ENCODE peak calls at places on chromosomes 4 and X, in eight cellular contexts. One of them, this sample, is unnamed. For H4K20me1, the result is how much of the 10 kb centered on the place peaks cover.

GRCh38 chrX:118974908-118975671 is 672 bp downstream of the LONRF3 start:
- DNase-seq in GM23248: peak
- DNase-seq in hepatocyte: peak
- DNase-seq in neural progenitor cell: peak
- DNase-seq in fibroblast of lung: peak
- DNase-seq in PC-3: peak
- DNase-seq in endothelial cell of umbilical vein: peak
- DNase-seq in OCI-LY7: no peak
- DNase-seq in this sample: peak

GRCh38 chr4:138611017-138611416 is 368.9 kb upstream of the SLC7A11 start:
- DNase-seq in GM23248: no peak
- DNase-seq in hepatocyte: no peak
- DNase-seq in neural progenitor cell: no peak
- DNase-seq in fibroblast of lung: no peak
- DNase-seq in PC-3: no peak
- DNase-seq in endothelial cell of umbilical vein: no peak
- DNase-seq in OCI-LY7: no peak
- DNase-seq in this sample: no peak

GRCh38 chr4:114038762-114039392 is 59.4 kb upstream of the ARSJ start:
- DNase-seq in GM23248: no peak
- DNase-seq in hepatocyte: no peak
- DNase-seq in neural progenitor cell: no peak
- DNase-seq in fibroblast of lung: no peak
- DNase-seq in PC-3: peak
- DNase-seq in endothelial cell of umbilical vein: no peak
- DNase-seq in OCI-LY7: no peak
- DNase-seq in this sample: no peak

GRCh38 chrX:133610056-133610455 is 194.8 kb upstream of the GPC4 start:
- DNase-seq in GM23248: peak
- DNase-seq in hepatocyte: no peak
- DNase-seq in neural progenitor cell: no peak
- DNase-seq in fibroblast of lung: peak
- DNase-seq in PC-3: peak
- DNase-seq in endothelial cell of umbilical vein: no peak
- DNase-seq in OCI-LY7: no peak
- DNase-seq in this sample: no peak

GRCh38 chr4:35934370-35934981 is 309.8 kb downstream of the ARAP2 start:
- DNase-seq in GM23248: peak
- DNase-seq in hepatocyte: peak
- DNase-seq in neural progenitor cell: peak
- DNase-seq in fibroblast of lung: peak
- DNase-seq in PC-3: peak
- DNase-seq in endothelial cell of umbilical vein: peak
- DNase-seq in OCI-LY7: peak
- DNase-seq in this sample: no peak

GRCh38 chrX:131397891-131398290 is 108.8 kb upstream of the IGSF1 start:
- DNase-seq in GM23248: no peak
- DNase-seq in hepatocyte: no peak
- DNase-seq in neural progenitor cell: no peak
- DNase-seq in fibroblast of lung: no peak
- DNase-seq in PC-3: no peak
- DNase-seq in endothelial cell of umbilical vein: no peak
- DNase-seq in OCI-LY7: peak
- DNase-seq in this sample: no peak

GRCh38 chr4:6848717-6849305 is 60.8 kb upstream of the TBC1D14 start:
- DNase-seq in GM23248: no peak
- DNase-seq in hepatocyte: no peak
- DNase-seq in neural progenitor cell: peak
- DNase-seq in fibroblast of lung: no peak
- DNase-seq in PC-3: no peak
- DNase-seq in endothelial cell of umbilical vein: no peak
- DNase-seq in OCI-LY7: no peak
- DNase-seq in this sample: no peak

GRCh38 chr4:153241970-153242847 is 38.0 kb downstream of the TRIM2 start:
- DNase-seq in GM23248: no peak
- DNase-seq in hepatocyte: peak
- DNase-seq in neural progenitor cell: no peak
- DNase-seq in fibroblast of lung: peak
- DNase-seq in PC-3: no peak
- DNase-seq in endothelial cell of umbilical vein: peak
- DNase-seq in OCI-LY7: no peak
- DNase-seq in this sample: no peak

GRCh38 chrX:45783002-45783401 is 582.3 kb upstream of the DIPK2B start:
- DNase-seq in GM23248: no peak
- DNase-seq in hepatocyte: no peak
- DNase-seq in neural progenitor cell: no peak
- DNase-seq in fibroblast of lung: no peak
- DNase-seq in PC-3: no peak
- DNase-seq in endothelial cell of umbilical vein: no peak
- DNase-seq in OCI-LY7: no peak
- DNase-seq in this sample: no peak

GRCh38 chrX:139932077-139932900 is 564 bp downstream of the ATP11C start:
- DNase-seq in GM23248: peak
- DNase-seq in hepatocyte: peak
- DNase-seq in neural progenitor cell: peak
- DNase-seq in fibroblast of lung: peak
- DNase-seq in PC-3: peak
- DNase-seq in endothelial cell of umbilical vein: peak
- DNase-seq in OCI-LY7: peak
- DNase-seq in this sample: peak

GRCh38 chr4:83387922-83388676 is 53.5 kb upstream of the HPSE start:
- DNase-seq in GM23248: peak
- DNase-seq in hepatocyte: no peak
- DNase-seq in neural progenitor cell: no peak
- DNase-seq in fibroblast of lung: no peak
- DNase-seq in PC-3: no peak
- DNase-seq in endothelial cell of umbilical vein: no peak
- DNase-seq in OCI-LY7: peak
- DNase-seq in this sample: no peak

GRCh38 chrX:133935096-133935495 is 50.3 kb downstream of the GPC3 start:
- DNase-seq in GM23248: no peak
- DNase-seq in hepatocyte: no peak
- DNase-seq in neural progenitor cell: peak
- DNase-seq in fibroblast of lung: no peak
- DNase-seq in PC-3: no peak
- DNase-seq in endothelial cell of umbilical vein: no peak
- DNase-seq in OCI-LY7: no peak
- DNase-seq in this sample: no peak

GRCh38 chr4:167111622-167112021 is 122.7 kb downstream of the SPOCK3 start:
- DNase-seq in GM23248: no peak
- DNase-seq in hepatocyte: no peak
- DNase-seq in neural progenitor cell: no peak
- DNase-seq in fibroblast of lung: no peak
- DNase-seq in PC-3: peak
- DNase-seq in endothelial cell of umbilical vein: no peak
- DNase-seq in OCI-LY7: no peak
- DNase-seq in this sample: no peak

GRCh38 chr4:126647756-126648396 is 984.9 kb upstream of the INTU start:
- DNase-seq in GM23248: no peak
- DNase-seq in hepatocyte: no peak
- DNase-seq in neural progenitor cell: no peak
- DNase-seq in fibroblast of lung: peak
- DNase-seq in PC-3: no peak
- DNase-seq in endothelial cell of umbilical vein: no peak
- DNase-seq in OCI-LY7: no peak
- DNase-seq in this sample: no peak

GRCh38 chrX:15349046-15349445 is 13.7 kb upstream of the PIGA start:
- DNase-seq in GM23248: peak
- DNase-seq in hepatocyte: peak
- DNase-seq in neural progenitor cell: peak
- DNase-seq in fibroblast of lung: peak
- DNase-seq in PC-3: peak
- DNase-seq in endothelial cell of umbilical vein: peak
- DNase-seq in OCI-LY7: peak
- DNase-seq in this sample: peak

GRCh38 chr4:128322986-128323385 is 35.4 kb upstream of the PGRMC2 start:
- DNase-seq in GM23248: peak
- DNase-seq in hepatocyte: peak
- DNase-seq in neural progenitor cell: no peak
- DNase-seq in fibroblast of lung: peak
- DNase-seq in PC-3: peak
- DNase-seq in endothelial cell of umbilical vein: peak
- DNase-seq in OCI-LY7: no peak
- DNase-seq in this sample: peak

GRCh38 chr4:163755013-163755412 is 260.5 kb downstream of the TMA16 start:
- DNase-seq in GM23248: peak
- DNase-seq in hepatocyte: no peak
- DNase-seq in neural progenitor cell: peak
- DNase-seq in fibroblast of lung: peak
- DNase-seq in PC-3: peak
- DNase-seq in endothelial cell of umbilical vein: no peak
- DNase-seq in OCI-LY7: peak
- DNase-seq in this sample: no peak

GRCh38 chr4:15893967-15894366 is 44.6 kb downstream of the FGFBP1 start:
- DNase-seq in GM23248: peak
- DNase-seq in hepatocyte: peak
- DNase-seq in neural progenitor cell: no peak
- DNase-seq in fibroblast of lung: peak
- DNase-seq in PC-3: peak
- DNase-seq in endothelial cell of umbilical vein: no peak
- DNase-seq in OCI-LY7: no peak
- DNase-seq in this sample: peak

GRCh38 chrX:68980906-68981616 is 152.2 kb downstream of the EFNB1 start:
- DNase-seq in GM23248: no peak
- DNase-seq in hepatocyte: no peak
- DNase-seq in neural progenitor cell: no peak
- DNase-seq in fibroblast of lung: no peak
- DNase-seq in PC-3: no peak
- DNase-seq in endothelial cell of umbilical vein: no peak
- DNase-seq in OCI-LY7: no peak
- DNase-seq in this sample: no peak

GRCh38 chr4:74262522-74262921 is 45.7 kb upstream of the EPGN start:
- DNase-seq in GM23248: peak
- DNase-seq in hepatocyte: no peak
- DNase-seq in neural progenitor cell: no peak
- DNase-seq in fibroblast of lung: no peak
- DNase-seq in PC-3: no peak
- DNase-seq in endothelial cell of umbilical vein: no peak
- DNase-seq in OCI-LY7: no peak
- DNase-seq in this sample: no peak

GRCh38 chr4:74133786-74134499 is 24.0 kb upstream of the MTHFD2L start:
- DNase-seq in GM23248: peak
- DNase-seq in hepatocyte: peak
- DNase-seq in neural progenitor cell: peak
- DNase-seq in fibroblast of lung: peak
- DNase-seq in PC-3: peak
- DNase-seq in endothelial cell of umbilical vein: peak
- DNase-seq in OCI-LY7: peak
- DNase-seq in this sample: peak

GRCh38 chr4:140359571-140360427 is 13.6 kb upstream of the SCOC start:
- DNase-seq in GM23248: peak
- DNase-seq in hepatocyte: peak
- DNase-seq in neural progenitor cell: peak
- DNase-seq in fibroblast of lung: peak
- DNase-seq in PC-3: peak
- DNase-seq in endothelial cell of umbilical vein: peak
- DNase-seq in OCI-LY7: peak
- DNase-seq in this sample: peak

GRCh38 chr4:98491862-98492554 is 166.4 kb downstream of the TSPAN5 start:
- DNase-seq in GM23248: peak
- DNase-seq in hepatocyte: peak
- DNase-seq in neural progenitor cell: peak
- DNase-seq in fibroblast of lung: peak
- DNase-seq in PC-3: no peak
- DNase-seq in endothelial cell of umbilical vein: no peak
- DNase-seq in OCI-LY7: no peak
- DNase-seq in this sample: no peak

GRCh38 chr4:13562876-13563275 is 18.6 kb upstream of the NKX3-2 start:
- DNase-seq in GM23248: no peak
- DNase-seq in hepatocyte: no peak
- DNase-seq in neural progenitor cell: no peak
- DNase-seq in fibroblast of lung: no peak
- DNase-seq in PC-3: no peak
- DNase-seq in endothelial cell of umbilical vein: no peak
- DNase-seq in OCI-LY7: no peak
- DNase-seq in this sample: no peak
- H4K20me1 ChIP-seq in GM23248: under half
- H4K20me1 ChIP-seq in hepatocyte: under half
- H4K20me1 ChIP-seq in neural progenitor cell: under half
- H4K20me1 ChIP-seq in fibroblast of lung: under half
- H4K20me1 ChIP-seq in PC-3: under half
- H4K20me1 ChIP-seq in endothelial cell of umbilical vein: under half
- H4K20me1 ChIP-seq in OCI-LY7: under half
- H4K20me1 ChIP-seq in this sample: under half

GRCh38 chr4:1169691-1170096 is 2.7 kb downstream of the SPON2 start:
- DNase-seq in GM23248: no peak
- DNase-seq in hepatocyte: no peak
- DNase-seq in neural progenitor cell: no peak
- DNase-seq in fibroblast of lung: no peak
- DNase-seq in PC-3: no peak
- DNase-seq in endothelial cell of umbilical vein: no peak
- DNase-seq in OCI-LY7: no peak
- DNase-seq in this sample: no peak

GRCh38 chr4:1170805-1171305 is 1.5 kb downstream of the SPON2 start:
- DNase-seq in GM23248: no peak
- DNase-seq in hepatocyte: no peak
- DNase-seq in neural progenitor cell: no peak
- DNase-seq in fibroblast of lung: no peak
- DNase-seq in PC-3: no peak
- DNase-seq in endothelial cell of umbilical vein: no peak
- DNase-seq in OCI-LY7: no peak
- DNase-seq in this sample: no peak

GRCh38 chr4:1170156-1170804 is 2.1 kb downstream of the SPON2 start:
- DNase-seq in GM23248: no peak
- DNase-seq in hepatocyte: no peak
- DNase-seq in neural progenitor cell: no peak
- DNase-seq in fibroblast of lung: no peak
- DNase-seq in PC-3: no peak
- DNase-seq in endothelial cell of umbilical vein: no peak
- DNase-seq in OCI-LY7: no peak
- DNase-seq in this sample: no peak

GRCh38 chr4:1168291-1169031 is 3.9 kb downstream of the SPON2 start:
- DNase-seq in GM23248: no peak
- DNase-seq in hepatocyte: no peak
- DNase-seq in neural progenitor cell: no peak
- DNase-seq in fibroblast of lung: no peak
- DNase-seq in PC-3: no peak
- DNase-seq in endothelial cell of umbilical vein: no peak
- DNase-seq in OCI-LY7: no peak
- DNase-seq in this sample: no peak

GRCh38 chr4:1169171-1169671 is 3.2 kb downstream of the SPON2 start:
- DNase-seq in GM23248: no peak
- DNase-seq in hepatocyte: no peak
- DNase-seq in neural progenitor cell: no peak
- DNase-seq in fibroblast of lung: no peak
- DNase-seq in PC-3: no peak
- DNase-seq in endothelial cell of umbilical vein: no peak
- DNase-seq in OCI-LY7: no peak
- DNase-seq in this sample: no peak
- H3K27ac ChIP-seq in GM23248: no peak
- H3K27ac ChIP-seq in hepatocyte: no peak
- H3K27ac ChIP-seq in neural progenitor cell: no peak
- H3K27ac ChIP-seq in fibroblast of lung: no peak
- H3K27ac ChIP-seq in PC-3: no peak
- H3K27ac ChIP-seq in endothelial cell of umbilical vein: no peak
- H3K27ac ChIP-seq in OCI-LY7: no peak
- H3K27ac ChIP-seq in this sample: no peak

GRCh38 chr4:125313497-125313896 is 1.3 kb upstream of the FAT4 start:
- DNase-seq in GM23248: peak
- DNase-seq in hepatocyte: peak
- DNase-seq in neural progenitor cell: peak
- DNase-seq in fibroblast of lung: peak
- DNase-seq in PC-3: peak
- DNase-seq in endothelial cell of umbilical vein: peak
- DNase-seq in OCI-LY7: peak
- DNase-seq in this sample: peak
- H3K4me2 ChIP-seq in GM23248: peak
- H3K4me2 ChIP-seq in hepatocyte: peak
- H3K4me2 ChIP-seq in neural progenitor cell: peak
- H3K4me2 ChIP-seq in fibroblast of lung: no peak
- H3K4me2 ChIP-seq in PC-3: peak
- H3K4me2 ChIP-seq in endothelial cell of umbilical vein: peak
- H3K4me2 ChIP-seq in OCI-LY7: no peak
- H3K4me2 ChIP-seq in this sample: peak

GRCh38 chr4:102631616-102632015 is 129.2 kb downstream of the MANBA start:
- DNase-seq in GM23248: no peak
- DNase-seq in hepatocyte: no peak
- DNase-seq in neural progenitor cell: no peak
- DNase-seq in fibroblast of lung: no peak
- DNase-seq in PC-3: no peak
- DNase-seq in endothelial cell of umbilical vein: no peak
- DNase-seq in OCI-LY7: no peak
- DNase-seq in this sample: no peak
- H4K20me1 ChIP-seq in GM23248: under half
- H4K20me1 ChIP-seq in hepatocyte: under half
- H4K20me1 ChIP-seq in neural progenitor cell: under half
- H4K20me1 ChIP-seq in fibroblast of lung: under half
- H4K20me1 ChIP-seq in PC-3: under half
- H4K20me1 ChIP-seq in endothelial cell of umbilical vein: under half
- H4K20me1 ChIP-seq in OCI-LY7: under half
- H4K20me1 ChIP-seq in this sample: under half

This sample was measured in PC-9.